ENCODE peak calls at places on chromosomes 11 and 22, in seven cellular contexts. One of them, this sample, is unnamed.

GRCh38 chr11:133907841-133908241 is 48.9 kb downstream of the IGSF9B start:
- DNase-seq in left ventricle myocardium inferior: no peak
- DNase-seq in cardiac fibroblast: no peak
- DNase-seq in cardiac muscle cell: no peak
- DNase-seq in NB4: no peak
- DNase-seq in heart right ventricle: no peak
- DNase-seq in OCI-LY7: no peak
- DNase-seq in this sample: no peak

GRCh38 chr11:2304156-2305139 is 2.6 kb downstream of the TSPAN32 start:
- DNase-seq in left ventricle myocardium inferior: no peak
- DNase-seq in cardiac fibroblast: peak
- DNase-seq in cardiac muscle cell: no peak
- DNase-seq in NB4: no peak
- DNase-seq in heart right ventricle: no peak
- DNase-seq in OCI-LY7: no peak
- DNase-seq in this sample: no peak

GRCh38 chr11:10778217-10778970 is 27.3 kb downstream of the CTR9 start:
- DNase-seq in left ventricle myocardium inferior: peak
- DNase-seq in cardiac fibroblast: peak
- DNase-seq in cardiac muscle cell: peak
- DNase-seq in NB4: no peak
- DNase-seq in heart right ventricle: peak
- DNase-seq in OCI-LY7: no peak
- DNase-seq in this sample: no peak

GRCh38 chr11:27977031-27977430 is 130.9 kb downstream of the KIF18A start:
- DNase-seq in left ventricle myocardium inferior: no peak
- DNase-seq in cardiac fibroblast: no peak
- DNase-seq in cardiac muscle cell: peak
- DNase-seq in NB4: no peak
- DNase-seq in heart right ventricle: no peak
- DNase-seq in OCI-LY7: no peak
- DNase-seq in this sample: no peak

GRCh38 chr11:114416441-114416928 is 16.0 kb downstream of the RBM7 start:
- DNase-seq in left ventricle myocardium inferior: no peak
- DNase-seq in cardiac fibroblast: peak
- DNase-seq in cardiac muscle cell: peak
- DNase-seq in NB4: no peak
- DNase-seq in heart right ventricle: peak
- DNase-seq in OCI-LY7: no peak
- DNase-seq in this sample: no peak

GRCh38 chr11:83681045-83681781 is 395.0 kb upstream of the CCDC90B start:
- DNase-seq in left ventricle myocardium inferior: no peak
- DNase-seq in cardiac fibroblast: no peak
- DNase-seq in cardiac muscle cell: no peak
- DNase-seq in NB4: no peak
- DNase-seq in heart right ventricle: no peak
- DNase-seq in OCI-LY7: peak
- DNase-seq in this sample: peak

GRCh38 chr22:20418211-20418788 is 19.3 kb downstream of the SCARF2 start:
- DNase-seq in left ventricle myocardium inferior: peak
- DNase-seq in cardiac fibroblast: peak
- DNase-seq in cardiac muscle cell: peak
- DNase-seq in NB4: peak
- DNase-seq in heart right ventricle: peak
- DNase-seq in OCI-LY7: peak
- DNase-seq in this sample: peak

GRCh38 chr11:2885676-2886081 is at the start of gene CDKN1C:
- DNase-seq in left ventricle myocardium inferior: peak
- DNase-seq in cardiac fibroblast: peak
- DNase-seq in cardiac muscle cell: peak
- DNase-seq in NB4: peak
- DNase-seq in heart right ventricle: peak
- DNase-seq in OCI-LY7: peak
- DNase-seq in this sample: peak

GRCh38 chr11:73470036-73470624 is 93.9 kb downstream of the RELT start:
- DNase-seq in left ventricle myocardium inferior: no peak
- DNase-seq in cardiac fibroblast: no peak
- DNase-seq in cardiac muscle cell: no peak
- DNase-seq in NB4: no peak
- DNase-seq in heart right ventricle: no peak
- DNase-seq in OCI-LY7: no peak
- DNase-seq in this sample: no peak

GRCh38 chr11:43943931-43944751 is 1.7 kb downstream of the C11orf96 start:
- DNase-seq in left ventricle myocardium inferior: no peak
- DNase-seq in cardiac fibroblast: peak
- DNase-seq in cardiac muscle cell: peak
- DNase-seq in NB4: no peak
- DNase-seq in heart right ventricle: no peak
- DNase-seq in OCI-LY7: no peak
- DNase-seq in this sample: no peak

GRCh38 chr11:68264244-68264643 is 7.5 kb downstream of the C11orf24 start:
- DNase-seq in left ventricle myocardium inferior: no peak
- DNase-seq in cardiac fibroblast: no peak
- DNase-seq in cardiac muscle cell: no peak
- DNase-seq in NB4: no peak
- DNase-seq in heart right ventricle: no peak
- DNase-seq in OCI-LY7: no peak
- DNase-seq in this sample: no peak

GRCh38 chr11:70141490-70142014 is 61.5 kb upstream of the FADD start:
- DNase-seq in left ventricle myocardium inferior: no peak
- DNase-seq in cardiac fibroblast: no peak
- DNase-seq in cardiac muscle cell: no peak
- DNase-seq in NB4: no peak
- DNase-seq in heart right ventricle: peak
- DNase-seq in OCI-LY7: no peak
- DNase-seq in this sample: no peak

GRCh38 chr11:6614446-6614845 is 2.4 kb upstream of the TAF10 start:
- DNase-seq in left ventricle myocardium inferior: no peak
- DNase-seq in cardiac fibroblast: no peak
- DNase-seq in cardiac muscle cell: no peak
- DNase-seq in NB4: no peak
- DNase-seq in heart right ventricle: no peak
- DNase-seq in OCI-LY7: no peak
- DNase-seq in this sample: no peak

GRCh38 chr11:60870276-60870675 is 2.9 kb downstream of the ZP1 start:
- DNase-seq in left ventricle myocardium inferior: no peak
- DNase-seq in cardiac fibroblast: no peak
- DNase-seq in cardiac muscle cell: no peak
- DNase-seq in NB4: no peak
- DNase-seq in heart right ventricle: no peak
- DNase-seq in OCI-LY7: peak
- DNase-seq in this sample: peak

GRCh38 chr11:117442049-117442868 is 114.6 kb downstream of the CEP164 start:
- DNase-seq in left ventricle myocardium inferior: no peak
- DNase-seq in cardiac fibroblast: no peak
- DNase-seq in cardiac muscle cell: no peak
- DNase-seq in NB4: no peak
- DNase-seq in heart right ventricle: no peak
- DNase-seq in OCI-LY7: no peak
- DNase-seq in this sample: no peak

GRCh38 chr11:110776091-110776490 is 63.9 kb upstream of the ARHGAP20 start:
- DNase-seq in left ventricle myocardium inferior: no peak
- DNase-seq in cardiac fibroblast: peak
- DNase-seq in cardiac muscle cell: peak
- DNase-seq in NB4: no peak
- DNase-seq in heart right ventricle: no peak
- DNase-seq in OCI-LY7: no peak
- DNase-seq in this sample: no peak

GRCh38 chr11:45165806-45166603 is 19.6 kb downstream of the PRDM11 start:
- DNase-seq in left ventricle myocardium inferior: no peak
- DNase-seq in cardiac fibroblast: no peak
- DNase-seq in cardiac muscle cell: no peak
- DNase-seq in NB4: no peak
- DNase-seq in heart right ventricle: no peak
- DNase-seq in OCI-LY7: no peak
- DNase-seq in this sample: no peak

GRCh38 chr11:44780940-44781631 is 54.3 kb downstream of the TSPAN18 start:
- DNase-seq in left ventricle myocardium inferior: peak
- DNase-seq in cardiac fibroblast: peak
- DNase-seq in cardiac muscle cell: peak
- DNase-seq in NB4: peak
- DNase-seq in heart right ventricle: peak
- DNase-seq in OCI-LY7: no peak
- DNase-seq in this sample: no peak

GRCh38 chr11:32255876-32256275 is 165.0 kb downstream of the RCN1 start:
- DNase-seq in left ventricle myocardium inferior: no peak
- DNase-seq in cardiac fibroblast: no peak
- DNase-seq in cardiac muscle cell: no peak
- DNase-seq in NB4: no peak
- DNase-seq in heart right ventricle: no peak
- DNase-seq in OCI-LY7: no peak
- DNase-seq in this sample: no peak

GRCh38 chr11:109173504-109173903 is 248.5 kb upstream of the C11orf87 start:
- DNase-seq in left ventricle myocardium inferior: no peak
- DNase-seq in cardiac fibroblast: no peak
- DNase-seq in cardiac muscle cell: no peak
- DNase-seq in NB4: no peak
- DNase-seq in heart right ventricle: no peak
- DNase-seq in OCI-LY7: no peak
- DNase-seq in this sample: no peak

GRCh38 chr11:83835423-83835822 is 549.3 kb upstream of the CCDC90B start:
- DNase-seq in left ventricle myocardium inferior: no peak
- DNase-seq in cardiac fibroblast: no peak
- DNase-seq in cardiac muscle cell: no peak
- DNase-seq in NB4: no peak
- DNase-seq in heart right ventricle: no peak
- DNase-seq in OCI-LY7: no peak
- DNase-seq in this sample: peak

GRCh38 chr11:127651888-127652221 is 651.3 kb upstream of the KIRREL3 start:
- DNase-seq in left ventricle myocardium inferior: no peak
- DNase-seq in cardiac fibroblast: no peak
- DNase-seq in cardiac muscle cell: no peak
- DNase-seq in NB4: no peak
- DNase-seq in heart right ventricle: no peak
- DNase-seq in OCI-LY7: no peak
- DNase-seq in this sample: no peak

GRCh38 chr22:45608763-45609180 is 62.9 kb upstream of the ATXN10 start:
- DNase-seq in left ventricle myocardium inferior: no peak
- DNase-seq in cardiac fibroblast: no peak
- DNase-seq in cardiac muscle cell: peak
- DNase-seq in NB4: peak
- DNase-seq in heart right ventricle: no peak
- DNase-seq in OCI-LY7: no peak
- DNase-seq in this sample: no peak

GRCh38 chr22:31753634-31754471 is at the start of gene DEPDC5:
- DNase-seq in left ventricle myocardium inferior: peak
- DNase-seq in cardiac fibroblast: peak
- DNase-seq in cardiac muscle cell: peak
- DNase-seq in NB4: peak
- DNase-seq in heart right ventricle: peak
- DNase-seq in OCI-LY7: peak
- DNase-seq in this sample: peak
- TF ChIP-seq CTCF in left ventricle myocardium inferior: no peak
- TF ChIP-seq CTCF in cardiac fibroblast: no peak
- TF ChIP-seq CTCF in cardiac muscle cell: no peak
- TF ChIP-seq CTCF in NB4: no peak
- TF ChIP-seq CTCF in heart right ventricle: peak
- TF ChIP-seq CTCF in OCI-LY7: no peak
- TF ChIP-seq CTCF in this sample: no peak

DNA sequence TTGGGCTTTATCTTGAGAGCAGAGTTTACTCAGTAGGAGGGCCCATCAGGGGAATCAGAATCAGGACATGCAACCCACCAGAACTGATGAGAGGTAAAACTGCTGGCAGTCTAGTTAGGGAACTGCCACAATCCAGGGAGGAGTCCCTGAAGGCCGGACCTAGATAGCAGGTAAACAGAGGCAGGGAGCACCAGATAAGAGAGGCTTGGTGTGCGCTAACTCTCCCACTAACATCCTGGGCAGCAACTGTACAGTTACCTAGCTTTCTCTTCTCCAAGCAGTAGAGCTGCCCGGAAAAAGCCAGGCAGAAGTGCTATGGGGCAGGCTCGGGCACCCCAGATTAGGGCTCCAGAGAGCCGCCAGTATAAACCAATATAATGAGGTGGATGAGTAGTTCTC is 865 bp upstream of the AMOTL1 start:
- DNase-seq in left ventricle myocardium inferior: no peak
- DNase-seq in cardiac fibroblast: no peak
- DNase-seq in cardiac muscle cell: no peak
- DNase-seq in NB4: no peak
- DNase-seq in heart right ventricle: no peak
- DNase-seq in OCI-LY7: no peak
- DNase-seq in this sample: no peak
- H3K4me3 ChIP-seq in left ventricle myocardium inferior: peak
- H3K4me3 ChIP-seq in cardiac fibroblast: no peak
- H3K4me3 ChIP-seq in cardiac muscle cell: no peak
- H3K4me3 ChIP-seq in NB4: no peak
- H3K4me3 ChIP-seq in heart right ventricle: peak
- H3K4me3 ChIP-seq in OCI-LY7: no peak
- H3K4me3 ChIP-seq in this sample: no peak

GRCh38 chr11:112797072-112797471 is 164.1 kb upstream of the NCAM1 start:
- DNase-seq in left ventricle myocardium inferior: no peak
- DNase-seq in cardiac fibroblast: no peak
- DNase-seq in cardiac muscle cell: no peak
- DNase-seq in NB4: no peak
- DNase-seq in heart right ventricle: no peak
- DNase-seq in OCI-LY7: no peak
- DNase-seq in this sample: no peak

GRCh38 chr11:112794321-112794720 is 166.9 kb upstream of the NCAM1 start:
- DNase-seq in left ventricle myocardium inferior: no peak
- DNase-seq in cardiac fibroblast: no peak
- DNase-seq in cardiac muscle cell: no peak
- DNase-seq in NB4: no peak
- DNase-seq in heart right ventricle: no peak
- DNase-seq in OCI-LY7: no peak
- DNase-seq in this sample: no peak

GRCh38 chr11:112795896-112796686 is 165.1 kb upstream of the NCAM1 start:
- DNase-seq in left ventricle myocardium inferior: no peak
- DNase-seq in cardiac fibroblast: no peak
- DNase-seq in cardiac muscle cell: no peak
- DNase-seq in NB4: no peak
- DNase-seq in heart right ventricle: peak
- DNase-seq in OCI-LY7: no peak
- DNase-seq in this sample: no peak

GRCh38 chr11:112795142-112795815 is 165.9 kb upstream of the NCAM1 start:
- DNase-seq in left ventricle myocardium inferior: no peak
- DNase-seq in cardiac fibroblast: peak
- DNase-seq in cardiac muscle cell: peak
- DNase-seq in NB4: peak
- DNase-seq in heart right ventricle: no peak
- DNase-seq in OCI-LY7: peak
- DNase-seq in this sample: peak

GRCh38 chr11:112797653-112798293 is 163.4 kb upstream of the NCAM1 start:
- DNase-seq in left ventricle myocardium inferior: no peak
- DNase-seq in cardiac fibroblast: peak
- DNase-seq in cardiac muscle cell: peak
- DNase-seq in NB4: peak
- DNase-seq in heart right ventricle: no peak
- DNase-seq in OCI-LY7: no peak
- DNase-seq in this sample: peak
- TF ChIP-seq CTCF in left ventricle myocardium inferior: peak
- TF ChIP-seq CTCF in cardiac fibroblast: peak
- TF ChIP-seq CTCF in cardiac muscle cell: peak
- TF ChIP-seq CTCF in NB4: peak
- TF ChIP-seq CTCF in heart right ventricle: peak
- TF ChIP-seq CTCF in OCI-LY7: peak
- TF ChIP-seq CTCF in this sample: peak

DNA sequence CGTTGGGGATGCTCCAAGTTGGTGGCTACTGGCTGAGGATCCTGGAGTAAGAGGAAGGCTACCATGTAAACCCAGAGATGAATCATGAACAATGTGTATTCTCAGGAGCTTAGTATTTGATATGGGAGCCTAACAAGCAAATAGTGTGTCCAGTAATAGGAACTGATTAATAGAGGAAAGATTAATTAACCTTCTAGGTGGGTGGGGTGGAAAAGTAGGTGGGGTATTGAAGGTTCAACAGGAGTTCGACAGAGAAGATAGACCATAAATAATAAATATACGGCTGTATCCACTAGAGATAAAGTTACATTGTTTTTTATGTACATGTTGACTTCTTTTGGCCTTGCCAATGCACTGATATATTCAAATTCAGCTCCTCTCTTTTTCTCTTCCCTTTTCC is 43.1 kb downstream of the BMAL1 start:
- DNase-seq in left ventricle myocardium inferior: no peak
- DNase-seq in cardiac fibroblast: no peak
- DNase-seq in cardiac muscle cell: no peak
- DNase-seq in NB4: no peak
- DNase-seq in heart right ventricle: no peak
- DNase-seq in OCI-LY7: no peak
- DNase-seq in this sample: no peak
- H3K4me3 ChIP-seq in left ventricle myocardium inferior: no peak
- H3K4me3 ChIP-seq in cardiac fibroblast: no peak
- H3K4me3 ChIP-seq in cardiac muscle cell: no peak
- H3K4me3 ChIP-seq in NB4: no peak
- H3K4me3 ChIP-seq in heart right ventricle: no peak
- H3K4me3 ChIP-seq in OCI-LY7: no peak
- H3K4me3 ChIP-seq in this sample: no peak

This sample was measured in GM12865.